ENCODE peak calls at places on chromosomes 5 and 9, in ten cellular contexts. One of them, this sample, is unnamed.

GRCh38 chr9:138015021-138015829 is 137.6 kb downstream of the CACNA1B start:
- DNase-seq in thyroid gland: peak; percentile 77
- DNase-seq in astrocyte: no peak
- DNase-seq in HFF-Myc: no peak
- DNase-seq in esophagus squamous epithelium: no peak
- DNase-seq in AG09319: no peak
- DNase-seq in fibroblast of the aortic adventitia: no peak
- DNase-seq in heart right ventricle: no peak
- DNase-seq in PC-3: no peak
- DNase-seq in GM13976: no peak
- DNase-seq in this sample: no peak

GRCh38 chr9:89674667-89675402 is 70.0 kb downstream of the GADD45G start:
- DNase-seq in thyroid gland: no peak
- DNase-seq in astrocyte: no peak
- DNase-seq in HFF-Myc: no peak
- DNase-seq in esophagus squamous epithelium: no peak
- DNase-seq in AG09319: no peak
- DNase-seq in fibroblast of the aortic adventitia: no peak
- DNase-seq in heart right ventricle: no peak
- DNase-seq in PC-3: no peak
- DNase-seq in GM13976: no peak
- DNase-seq in this sample: peak; percentile 28

GRCh38 chr5:137761020-137761516 is 6.9 kb upstream of the HNRNPA0 start:
- DNase-seq in thyroid gland: no peak
- DNase-seq in astrocyte: no peak
- DNase-seq in HFF-Myc: no peak
- DNase-seq in esophagus squamous epithelium: no peak
- DNase-seq in AG09319: no peak
- DNase-seq in fibroblast of the aortic adventitia: peak; percentile 28
- DNase-seq in heart right ventricle: no peak
- DNase-seq in PC-3: peak; percentile 56
- DNase-seq in GM13976: no peak
- DNase-seq in this sample: no peak

GRCh38 chr9:136920832-136921231 is 23.7 kb downstream of the FBXW5 start:
- DNase-seq in thyroid gland: no peak
- DNase-seq in astrocyte: no peak
- DNase-seq in HFF-Myc: no peak
- DNase-seq in esophagus squamous epithelium: no peak
- DNase-seq in AG09319: no peak
- DNase-seq in fibroblast of the aortic adventitia: no peak
- DNase-seq in heart right ventricle: no peak
- DNase-seq in PC-3: no peak
- DNase-seq in GM13976: no peak
- DNase-seq in this sample: no peak

GRCh38 chr5:101977729-101978345 is 318.2 kb downstream of the SLCO4C1 start:
- DNase-seq in thyroid gland: no peak
- DNase-seq in astrocyte: peak; percentile 40
- DNase-seq in HFF-Myc: peak; percentile 12
- DNase-seq in esophagus squamous epithelium: no peak
- DNase-seq in AG09319: no peak
- DNase-seq in fibroblast of the aortic adventitia: peak; percentile 52
- DNase-seq in heart right ventricle: no peak
- DNase-seq in PC-3: peak; percentile 75
- DNase-seq in GM13976: peak; percentile 50
- DNase-seq in this sample: no peak

GRCh38 chr5:131595088-131596033 is 39.7 kb downstream of the RAPGEF6 start:
- DNase-seq in thyroid gland: no peak
- DNase-seq in astrocyte: no peak
- DNase-seq in HFF-Myc: no peak
- DNase-seq in esophagus squamous epithelium: no peak
- DNase-seq in AG09319: no peak
- DNase-seq in fibroblast of the aortic adventitia: no peak
- DNase-seq in heart right ventricle: no peak
- DNase-seq in PC-3: no peak
- DNase-seq in GM13976: peak; percentile 44
- DNase-seq in this sample: no peak

GRCh38 chr9:136552117-136552685 is 6.4 kb upstream of the NOTCH1 start:
- DNase-seq in thyroid gland: no peak
- DNase-seq in astrocyte: peak; percentile 65
- DNase-seq in HFF-Myc: no peak
- DNase-seq in esophagus squamous epithelium: no peak
- DNase-seq in AG09319: peak; percentile 69
- DNase-seq in fibroblast of the aortic adventitia: peak; percentile 88
- DNase-seq in heart right ventricle: no peak
- DNase-seq in PC-3: peak; percentile 13
- DNase-seq in GM13976: peak; percentile 71
- DNase-seq in this sample: no peak

GRCh38 chr9:123269316-123269715 is 930 bp upstream of the STRBP start:
- DNase-seq in thyroid gland: no peak
- DNase-seq in astrocyte: no peak
- DNase-seq in HFF-Myc: no peak
- DNase-seq in esophagus squamous epithelium: no peak
- DNase-seq in AG09319: no peak
- DNase-seq in fibroblast of the aortic adventitia: no peak
- DNase-seq in heart right ventricle: no peak
- DNase-seq in PC-3: no peak
- DNase-seq in GM13976: no peak
- DNase-seq in this sample: no peak

GRCh38 chr5:71697967-71698366 is 21.1 kb upstream of the CARTPT start:
- DNase-seq in thyroid gland: peak; percentile 71
- DNase-seq in astrocyte: no peak
- DNase-seq in HFF-Myc: no peak
- DNase-seq in esophagus squamous epithelium: no peak
- DNase-seq in AG09319: no peak
- DNase-seq in fibroblast of the aortic adventitia: no peak
- DNase-seq in heart right ventricle: no peak
- DNase-seq in PC-3: no peak
- DNase-seq in GM13976: no peak
- DNase-seq in this sample: no peak

GRCh38 chr9:38357350-38358114 is 35.0 kb upstream of the ALDH1B1 start:
- DNase-seq in thyroid gland: no peak
- DNase-seq in astrocyte: no peak
- DNase-seq in HFF-Myc: no peak
- DNase-seq in esophagus squamous epithelium: no peak
- DNase-seq in AG09319: no peak
- DNase-seq in fibroblast of the aortic adventitia: no peak
- DNase-seq in heart right ventricle: no peak
- DNase-seq in PC-3: no peak
- DNase-seq in GM13976: no peak
- DNase-seq in this sample: no peak

GRCh38 chr5:145101246-145101645 is 733.9 kb downstream of the PRELID2 start:
- DNase-seq in thyroid gland: no peak
- DNase-seq in astrocyte: no peak
- DNase-seq in HFF-Myc: no peak
- DNase-seq in esophagus squamous epithelium: no peak
- DNase-seq in AG09319: no peak
- DNase-seq in fibroblast of the aortic adventitia: no peak
- DNase-seq in heart right ventricle: no peak
- DNase-seq in PC-3: peak; percentile 2
- DNase-seq in GM13976: no peak
- DNase-seq in this sample: no peak

GRCh38 chr5:89255845-89256463 is 373.0 kb upstream of the MEF2C start:
- DNase-seq in thyroid gland: no peak
- DNase-seq in astrocyte: peak; percentile 77
- DNase-seq in HFF-Myc: peak; percentile 56
- DNase-seq in esophagus squamous epithelium: no peak
- DNase-seq in AG09319: no peak
- DNase-seq in fibroblast of the aortic adventitia: peak; percentile 68
- DNase-seq in heart right ventricle: no peak
- DNase-seq in PC-3: peak; percentile 51
- DNase-seq in GM13976: no peak
- DNase-seq in this sample: no peak

DNA sequence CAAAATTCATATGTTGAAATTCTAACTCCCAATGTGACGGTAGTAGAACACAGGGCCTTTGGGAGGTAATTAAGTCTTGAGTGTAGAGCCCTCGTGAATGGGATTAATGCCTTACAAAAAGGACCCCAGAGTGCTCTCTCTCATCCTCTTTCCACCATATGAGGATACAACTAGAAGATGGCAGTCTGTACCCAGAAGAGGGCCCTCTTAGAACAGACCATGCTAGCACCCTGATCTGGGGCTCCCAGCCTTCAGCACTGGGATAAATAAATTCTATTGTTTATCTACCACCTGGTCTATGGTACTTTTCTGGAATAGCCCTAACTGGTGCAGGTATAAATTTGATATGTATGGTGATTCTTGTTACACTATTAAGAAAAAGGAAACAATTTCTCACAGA is 332.3 kb downstream of the BRINP1 start:
- DNase-seq in thyroid gland: no peak
- DNase-seq in astrocyte: no peak
- DNase-seq in HFF-Myc: no peak
- DNase-seq in esophagus squamous epithelium: no peak
- DNase-seq in AG09319: no peak
- DNase-seq in fibroblast of the aortic adventitia: no peak
- DNase-seq in heart right ventricle: no peak
- DNase-seq in PC-3: no peak
- DNase-seq in GM13976: no peak
- DNase-seq in this sample: no peak
- TF ChIP-seq CTCF in thyroid gland: no peak
- TF ChIP-seq CTCF in astrocyte: no peak
- TF ChIP-seq CTCF in HFF-Myc: no peak
- TF ChIP-seq CTCF in esophagus squamous epithelium: no peak
- TF ChIP-seq CTCF in AG09319: no peak
- TF ChIP-seq CTCF in fibroblast of the aortic adventitia: no peak
- TF ChIP-seq CTCF in heart right ventricle: no peak
- TF ChIP-seq CTCF in PC-3: no peak
- TF ChIP-seq CTCF in GM13976: no peak
- TF ChIP-seq CTCF in this sample: no peak

DNA sequence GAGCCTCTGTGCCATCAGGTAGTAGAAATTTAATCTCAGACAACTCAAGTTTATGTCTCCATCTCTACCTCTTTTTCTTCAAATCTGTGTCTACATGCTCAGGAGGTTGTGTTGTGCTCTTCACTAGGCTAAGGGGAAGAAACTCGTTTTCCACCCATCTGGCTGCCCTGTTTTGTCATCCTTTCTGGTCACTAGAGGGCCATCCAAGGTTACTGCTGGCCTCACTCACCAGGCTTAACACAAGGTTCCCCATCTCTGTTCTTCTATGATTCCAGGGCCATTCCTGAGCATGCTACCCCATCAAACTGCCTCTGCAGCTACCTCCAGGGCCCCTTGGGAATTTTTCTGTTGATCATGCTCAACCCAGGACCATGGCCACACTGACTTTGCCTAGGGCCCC is 213.3 kb upstream of the FBXL7 start:
- DNase-seq in thyroid gland: peak; percentile 9
- DNase-seq in astrocyte: no peak
- DNase-seq in HFF-Myc: no peak
- DNase-seq in esophagus squamous epithelium: no peak
- DNase-seq in AG09319: no peak
- DNase-seq in fibroblast of the aortic adventitia: peak; percentile 0
- DNase-seq in heart right ventricle: peak; percentile 13
- DNase-seq in PC-3: no peak
- DNase-seq in GM13976: no peak
- DNase-seq in this sample: no peak
- TF ChIP-seq CTCF in thyroid gland: no peak
- TF ChIP-seq CTCF in astrocyte: no peak
- TF ChIP-seq CTCF in HFF-Myc: peak; percentile 18
- TF ChIP-seq CTCF in esophagus squamous epithelium: no peak
- TF ChIP-seq CTCF in AG09319: peak; percentile 18
- TF ChIP-seq CTCF in fibroblast of the aortic adventitia: no peak
- TF ChIP-seq CTCF in heart right ventricle: no peak
- TF ChIP-seq CTCF in PC-3: no peak
- TF ChIP-seq CTCF in GM13976: no peak
- TF ChIP-seq CTCF in this sample: peak; percentile 42

GRCh38 chr5:177496111-177497010 is 1.0 kb downstream of the PDLIM7 start:
- DNase-seq in thyroid gland: peak; percentile 71
- DNase-seq in astrocyte: peak; percentile 88
- DNase-seq in HFF-Myc: peak; percentile 76
- DNase-seq in esophagus squamous epithelium: no peak
- DNase-seq in AG09319: peak; percentile 91
- DNase-seq in fibroblast of the aortic adventitia: peak; percentile 86
- DNase-seq in heart right ventricle: peak; percentile 79
- DNase-seq in PC-3: peak; percentile 90
- DNase-seq in GM13976: peak; percentile 78
- DNase-seq in this sample: peak; percentile 72
- TF ChIP-seq CTCF in thyroid gland: no peak
- TF ChIP-seq CTCF in astrocyte: peak; percentile 29
- TF ChIP-seq CTCF in HFF-Myc: peak; percentile 37
- TF ChIP-seq CTCF in esophagus squamous epithelium: peak; percentile 47
- TF ChIP-seq CTCF in AG09319: peak; percentile 21
- TF ChIP-seq CTCF in fibroblast of the aortic adventitia: peak; percentile 49
- TF ChIP-seq CTCF in heart right ventricle: no peak
- TF ChIP-seq CTCF in PC-3: peak; percentile 54
- TF ChIP-seq CTCF in GM13976: no peak
- TF ChIP-seq CTCF in this sample: peak; percentile 53

GRCh38 chr9:111372297-111372696 is 42.3 kb upstream of the OR2K2 start:
- DNase-seq in thyroid gland: no peak
- DNase-seq in astrocyte: no peak
- DNase-seq in HFF-Myc: no peak
- DNase-seq in esophagus squamous epithelium: no peak
- DNase-seq in AG09319: no peak
- DNase-seq in fibroblast of the aortic adventitia: no peak
- DNase-seq in heart right ventricle: no peak
- DNase-seq in PC-3: no peak
- DNase-seq in GM13976: no peak
- DNase-seq in this sample: no peak

GRCh38 chr9:111375817-111376564 is 46.0 kb upstream of the OR2K2 start:
- DNase-seq in thyroid gland: no peak
- DNase-seq in astrocyte: no peak
- DNase-seq in HFF-Myc: no peak
- DNase-seq in esophagus squamous epithelium: no peak
- DNase-seq in AG09319: no peak
- DNase-seq in fibroblast of the aortic adventitia: peak; percentile 10
- DNase-seq in heart right ventricle: no peak
- DNase-seq in PC-3: peak; percentile 62
- DNase-seq in GM13976: no peak
- DNase-seq in this sample: no peak

DNA sequence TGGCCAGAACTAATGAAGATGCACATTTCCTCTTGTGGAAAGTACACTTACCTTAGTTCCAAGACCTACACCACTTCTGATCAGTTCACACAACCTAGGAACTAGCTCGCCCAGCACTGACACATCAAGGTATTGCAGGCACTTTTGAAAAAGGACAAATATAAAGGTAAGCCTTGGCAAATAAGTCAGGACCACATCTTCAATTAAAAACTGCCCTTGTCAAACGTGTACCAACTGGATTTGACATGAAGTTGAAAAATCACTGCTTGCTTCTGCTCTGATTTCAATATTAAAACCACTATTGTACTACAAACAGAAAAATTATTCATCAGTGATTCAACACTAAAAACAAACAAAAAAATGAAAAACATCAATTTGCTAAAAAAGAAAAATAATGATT is 45.0 kb upstream of the OR2K2 start:
- DNase-seq in thyroid gland: no peak
- DNase-seq in astrocyte: no peak
- DNase-seq in HFF-Myc: no peak
- DNase-seq in esophagus squamous epithelium: no peak
- DNase-seq in AG09319: no peak
- DNase-seq in fibroblast of the aortic adventitia: no peak
- DNase-seq in heart right ventricle: no peak
- DNase-seq in PC-3: peak; percentile 55
- DNase-seq in GM13976: no peak
- DNase-seq in this sample: no peak
- TF ChIP-seq CTCF in thyroid gland: no peak
- TF ChIP-seq CTCF in astrocyte: no peak
- TF ChIP-seq CTCF in HFF-Myc: no peak
- TF ChIP-seq CTCF in esophagus squamous epithelium: no peak
- TF ChIP-seq CTCF in AG09319: no peak
- TF ChIP-seq CTCF in fibroblast of the aortic adventitia: no peak
- TF ChIP-seq CTCF in heart right ventricle: no peak
- TF ChIP-seq CTCF in PC-3: no peak
- TF ChIP-seq CTCF in GM13976: no peak
- TF ChIP-seq CTCF in this sample: no peak

GRCh38 chr5:98750693-98751092 is 22.8 kb upstream of the RGMB start:
- DNase-seq in thyroid gland: no peak
- DNase-seq in astrocyte: no peak
- DNase-seq in HFF-Myc: no peak
- DNase-seq in esophagus squamous epithelium: no peak
- DNase-seq in AG09319: no peak
- DNase-seq in fibroblast of the aortic adventitia: peak; percentile 20
- DNase-seq in heart right ventricle: no peak
- DNase-seq in PC-3: peak; percentile 46
- DNase-seq in GM13976: no peak
- DNase-seq in this sample: no peak
- TF ChIP-seq CTCF in thyroid gland: no peak
- TF ChIP-seq CTCF in astrocyte: peak; percentile 14
- TF ChIP-seq CTCF in HFF-Myc: peak; percentile 39
- TF ChIP-seq CTCF in esophagus squamous epithelium: peak; percentile 53
- TF ChIP-seq CTCF in AG09319: no peak
- TF ChIP-seq CTCF in fibroblast of the aortic adventitia: peak; percentile 35
- TF ChIP-seq CTCF in heart right ventricle: no peak
- TF ChIP-seq CTCF in PC-3: peak; percentile 61
- TF ChIP-seq CTCF in GM13976: peak; percentile 28
- TF ChIP-seq CTCF in this sample: peak; percentile 53